ENCODE peak calls at places on chromosomes 3 and 15, in nine cellular contexts. H is neuronal stem cell; V is T-helper 2 cell; K is activated CD8-positive, alpha-beta memory T cell treated with anti-CD3 and anti-CD28 coated beads, Interleukin-2, amount 50 U/mL, for 48 hours; A is NAMALWA; P is activated T-helper 1 cell treated with Interleukin-2 at 50 U/mL for 16 hours; G is activated T-cell treated with anti-CD3 and anti-CD28 coated beads for 1 hour; U is AG10803; Y is activated naive CD4-positive, alpha-beta T cell. N is an unnamed sample.

GRCh38 chr3:107429330-107430181 is 52.3 kb downstream of the CCDC54 start:
- DNase-seq in P (peak), H (peak), G (peak), K (peak), A (peak), V (peak), Y (peak), U (peak), N (peak)

GRCh38 chr15:25635190-25635589 is 196.4 kb upstream of the UBE3A start:
- DNase-seq in P (no peak), V (no peak), G (no peak), A (no peak), U (no peak), Y (no peak), H (no peak), K (no peak), N (no peak)

GRCh38 chr3:59422312-59422711 is 372.5 kb upstream of the CFAP20DC start:
- DNase-seq in A (no peak), G (no peak), V (peak), P (no peak), U (peak), H (no peak), Y (no peak), K (no peak), N (peak)

GRCh38 chr3:123385981-123386380 is 62.9 kb downstream of the ADCY5 start:
- DNase-seq in H (no peak), P (no peak), G (no peak), V (no peak), U (peak), A (no peak), K (no peak), Y (no peak), N (peak)

GRCh38 chr15:96170616-96171270 is 159.8 kb upstream of the NR2F2 start:
- DNase-seq in K (no peak), U (no peak), V (no peak), H (no peak), G (no peak), P (no peak), Y (no peak), A (no peak), N (no peak)

GRCh38 chr15:62844564-62845235 is 197.8 kb upstream of the TPM1 start:
- DNase-seq in P (no peak), U (peak), Y (no peak), A (no peak), H (no peak), K (no peak), V (no peak), G (no peak), N (no peak)

GRCh38 chr3:187763850-187764648 is 18.8 kb upstream of the BCL6 start:
- DNase-seq in H (no peak), P (no peak), V (no peak), K (no peak), U (peak), G (no peak), A (no peak), Y (no peak), N (no peak)

GRCh38 chr3:124775776-124776336 is 45.6 kb downstream of the UMPS start:
- DNase-seq in A (no peak), V (no peak), G (no peak), P (no peak), H (no peak), U (no peak), K (no peak), Y (no peak), N (no peak)

GRCh38 chr15:88454867-88455810 is 12.0 kb downstream of the MRPL46 start:
- DNase-seq in U (peak), V (peak), A (peak), Y (peak), P (no peak), G (peak), H (peak), K (peak), N (peak)

GRCh38 chr15:101479851-101480612 is 9.5 kb downstream of the PCSK6 start:
- DNase-seq in P (no peak), K (no peak), G (no peak), A (no peak), U (no peak), Y (no peak), V (no peak), H (peak), N (no peak)

GRCh38 chr3:90041995-90042394 is 934.6 kb downstream of the EPHA3 start:
- DNase-seq in A (no peak), P (no peak), K (no peak), H (no peak), G (no peak), V (no peak), U (no peak), Y (no peak), N (no peak)

GRCh38 chr3:42353632-42354031 is 56.8 kb downstream of the LYZL4 start:
- DNase-seq in H (no peak), K (no peak), Y (no peak), G (no peak), U (no peak), P (no peak), A (no peak), V (no peak), N (no peak)

GRCh38 chr15:81504170-81504905 is 130.3 kb upstream of the TMC3 start:
- DNase-seq in V (no peak), G (no peak), K (no peak), Y (no peak), A (no peak), U (no peak), P (no peak), H (no peak), N (peak)

GRCh38 chr3:147411235-147411607 is 2.1 kb downstream of the ZIC1 start:
- DNase-seq in K (no peak), A (no peak), H (peak), U (peak), G (no peak), P (no peak), Y (no peak), V (no peak), N (peak)

GRCh38 chr15:69731581-69731980 is 279.0 kb downstream of the RPLP1 start:
- DNase-seq in H (no peak), U (no peak), A (no peak), Y (no peak), K (no peak), G (no peak), P (no peak), V (no peak), N (no peak)

GRCh38 chr3:157793745-157794144 is 290.5 kb upstream of the VEPH1 start:
- DNase-seq in K (no peak), Y (no peak), P (no peak), A (no peak), U (no peak), H (no peak), V (no peak), G (no peak), N (no peak)

GRCh38 chr3:170656293-170656692 is 70.4 kb upstream of the SLC7A14 start:
- DNase-seq in V (no peak), G (no peak), Y (no peak), A (no peak), P (no peak), H (no peak), U (no peak), K (no peak), N (no peak)

GRCh38 chr3:99659032-99659431 is 20.6 kb downstream of the COL8A1 start:
- DNase-seq in K (no peak), A (no peak), V (no peak), P (no peak), H (no peak), Y (no peak), U (peak), G (no peak), N (peak)

GRCh38 chr15:48389701-48390143 is 58.5 kb downstream of the DUT start:
- DNase-seq in P (no peak), G (no peak), U (peak), V (no peak), H (no peak), K (no peak), A (no peak), Y (no peak), N (peak)

GRCh38 chr3:63508305-63508704 is 144.2 kb upstream of the SNTN start:
- DNase-seq in G (no peak), Y (no peak), V (no peak), U (no peak), K (no peak), A (no peak), P (no peak), H (no peak), N (no peak)

GRCh38 chr15:25088261-25088790 is 133.5 kb downstream of the SNRPN start:
- DNase-seq in G (no peak), U (no peak), V (no peak), H (no peak), P (no peak), A (no peak), Y (no peak), K (no peak), N (no peak)

GRCh38 chr3:157572559-157573270 is 69.5 kb upstream of the VEPH1 start:
- DNase-seq in V (peak), A (peak), U (peak), K (no peak), Y (no peak), H (peak), P (no peak), G (no peak), N (peak)

GRCh38 chr15:79243723-79244122 is 38.8 kb upstream of the ANKRD34C start:
- DNase-seq in V (no peak), Y (no peak), H (no peak), P (no peak), A (no peak), K (no peak), U (peak), G (no peak), N (no peak)

GRCh38 chr3:170356596-170357175 is 829 bp upstream of the SKIL start:
- DNase-seq in Y (no peak), V (peak), G (peak), H (peak), P (peak), U (peak), K (peak), A (no peak), N (peak)

N was measured in adipocyte.